ENCODE peak calls at places on chromosome 17, in five cellular contexts. One of them, this sample, is unnamed.

GRCh38 chr17:12320286-12320685 is 299.6 kb downstream of the MAP2K4 start:
- DNase-seq in prostate gland: no peak
- DNase-seq in transverse colon: no peak
- DNase-seq in ovary: no peak
- DNase-seq in lower leg skin: no peak
- DNase-seq in this sample: no peak

GRCh38 chr17:82734987-82735866 is at the start of gene FN3K:
- DNase-seq in prostate gland: peak; percentile 40
- DNase-seq in transverse colon: peak; percentile 73
- DNase-seq in ovary: peak; percentile 84
- DNase-seq in lower leg skin: no peak
- DNase-seq in this sample: peak; percentile 72

GRCh38 chr17:42122371-42123303 is at the start of gene HSPB9:
- DNase-seq in prostate gland: peak; percentile 73
- DNase-seq in transverse colon: peak; percentile 86
- DNase-seq in ovary: peak; percentile 72
- DNase-seq in lower leg skin: no peak
- DNase-seq in this sample: peak; percentile 95

GRCh38 chr17:51352798-51353197 is 92.5 kb downstream of the UTP18 start:
- DNase-seq in prostate gland: no peak
- DNase-seq in transverse colon: no peak
- DNase-seq in ovary: no peak
- DNase-seq in lower leg skin: no peak
- DNase-seq in this sample: no peak

GRCh38 chr17:36869856-36870617 is 67.2 kb upstream of the LHX1 start:
- DNase-seq in prostate gland: no peak
- DNase-seq in transverse colon: no peak
- DNase-seq in ovary: no peak
- DNase-seq in lower leg skin: no peak
- DNase-seq in this sample: no peak

GRCh38 chr17:79892457-79893236 is 53.4 kb upstream of the CBX4 start:
- DNase-seq in prostate gland: peak; percentile 43
- DNase-seq in transverse colon: peak; percentile 87
- DNase-seq in ovary: no peak
- DNase-seq in lower leg skin: no peak
- DNase-seq in this sample: no peak

GRCh38 chr17:16491703-16492612 is at the start of gene LRRC75A:
- DNase-seq in prostate gland: peak; percentile 21
- DNase-seq in transverse colon: peak; percentile 57
- DNase-seq in ovary: peak; percentile 69
- DNase-seq in lower leg skin: no peak
- DNase-seq in this sample: peak; percentile 61

GRCh38 chr17:50919321-50920040 is 53.3 kb upstream of the TOB1 start:
- DNase-seq in prostate gland: peak; percentile 96
- DNase-seq in transverse colon: peak; percentile 94
- DNase-seq in ovary: peak; percentile 87
- DNase-seq in lower leg skin: peak; percentile 94
- DNase-seq in this sample: peak; percentile 98

GRCh38 chr17:79925242-79925957 is 86.2 kb upstream of the CBX4 start:
- DNase-seq in prostate gland: peak; percentile 69
- DNase-seq in transverse colon: peak; percentile 86
- DNase-seq in ovary: no peak
- DNase-seq in lower leg skin: no peak
- DNase-seq in this sample: peak; percentile 92

GRCh38 chr17:50817838-50818237 is 17.5 kb upstream of the WFIKKN2 start:
- DNase-seq in prostate gland: no peak
- DNase-seq in transverse colon: no peak
- DNase-seq in ovary: no peak
- DNase-seq in lower leg skin: no peak
- DNase-seq in this sample: no peak

GRCh38 chr17:50471009-50471905 is 2.6 kb upstream of the CHAD start:
- DNase-seq in prostate gland: no peak
- DNase-seq in transverse colon: no peak
- DNase-seq in ovary: no peak
- DNase-seq in lower leg skin: no peak
- DNase-seq in this sample: no peak

GRCh38 chr17:73827627-73828241 is 183.5 kb upstream of the SDK2 start:
- DNase-seq in prostate gland: peak; percentile 57
- DNase-seq in transverse colon: peak; percentile 20
- DNase-seq in ovary: no peak
- DNase-seq in lower leg skin: peak; percentile 59
- DNase-seq in this sample: no peak

DNA sequence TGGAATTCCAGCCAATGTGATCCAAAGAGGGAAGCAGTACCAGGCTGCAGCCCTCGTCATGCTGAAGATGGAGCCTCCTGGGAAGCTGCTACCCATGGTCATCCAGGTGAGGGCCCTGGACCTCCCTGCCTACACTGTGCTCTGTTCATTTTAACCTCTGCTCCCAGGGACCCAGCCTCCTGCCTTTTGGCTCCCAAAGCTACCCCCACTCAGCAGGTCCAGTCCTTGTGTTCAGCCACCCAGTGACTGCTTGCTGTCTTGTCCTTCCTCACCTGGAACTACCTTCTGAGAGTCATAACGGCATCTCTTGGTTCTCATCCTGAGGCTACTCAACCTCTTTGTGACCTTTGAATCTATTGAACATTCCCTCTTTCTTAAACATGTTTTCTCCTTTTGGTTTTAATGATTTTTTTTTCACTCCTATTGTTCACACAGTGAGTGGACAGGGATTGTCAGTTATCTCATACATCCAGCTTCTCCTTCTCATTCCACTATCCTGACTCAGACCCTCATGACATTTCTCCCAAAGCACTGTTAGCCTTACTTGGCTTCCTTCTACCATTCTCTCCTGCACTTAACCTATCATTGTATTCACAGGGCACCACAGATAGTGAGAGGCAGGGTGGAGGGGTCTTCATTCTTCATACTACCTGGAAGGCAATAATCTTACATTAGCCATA is 53.3 kb downstream of the GOSR1 start:
- DNase-seq in prostate gland: no peak
- DNase-seq in transverse colon: no peak
- DNase-seq in ovary: no peak
- DNase-seq in lower leg skin: no peak
- DNase-seq in this sample: no peak
- TF ChIP-seq POLR2A in prostate gland: no peak
- TF ChIP-seq POLR2A in transverse colon: no peak
- TF ChIP-seq POLR2A in ovary: no peak
- TF ChIP-seq POLR2A in lower leg skin: no peak
- TF ChIP-seq POLR2A in this sample: no peak

GRCh38 chr17:6443692-6444572 is at the start of gene PIMREG:
- DNase-seq in prostate gland: peak; percentile 92
- DNase-seq in transverse colon: peak; percentile 94
- DNase-seq in ovary: peak; percentile 92
- DNase-seq in lower leg skin: peak; percentile 99
- DNase-seq in this sample: peak; percentile 91
- TF ChIP-seq POLR2A in prostate gland: no peak
- TF ChIP-seq POLR2A in transverse colon: no peak
- TF ChIP-seq POLR2A in ovary: no peak
- TF ChIP-seq POLR2A in lower leg skin: no peak
- TF ChIP-seq POLR2A in this sample: peak; percentile 11

GRCh38 chr17:58092797-58093385 is 9.7 kb downstream of the DYNLL2 start:
- DNase-seq in prostate gland: no peak
- DNase-seq in transverse colon: no peak
- DNase-seq in ovary: no peak
- DNase-seq in lower leg skin: no peak
- DNase-seq in this sample: no peak

GRCh38 chr17:58089111-58089510 is 5.9 kb downstream of the DYNLL2 start:
- DNase-seq in prostate gland: no peak
- DNase-seq in transverse colon: no peak
- DNase-seq in ovary: no peak
- DNase-seq in lower leg skin: no peak
- DNase-seq in this sample: no peak

GRCh38 chr17:58088624-58089023 is 5.4 kb downstream of the DYNLL2 start:
- DNase-seq in prostate gland: no peak
- DNase-seq in transverse colon: no peak
- DNase-seq in ovary: no peak
- DNase-seq in lower leg skin: no peak
- DNase-seq in this sample: no peak

GRCh38 chr17:58092101-58092796 is 9.0 kb downstream of the DYNLL2 start:
- DNase-seq in prostate gland: no peak
- DNase-seq in transverse colon: no peak
- DNase-seq in ovary: no peak
- DNase-seq in lower leg skin: no peak
- DNase-seq in this sample: no peak

GRCh38 chr17:58091024-58091567 is 7.9 kb downstream of the DYNLL2 start:
- DNase-seq in prostate gland: no peak
- DNase-seq in transverse colon: no peak
- DNase-seq in ovary: no peak
- DNase-seq in lower leg skin: no peak
- DNase-seq in this sample: no peak
- TF ChIP-seq POLR2A in prostate gland: no peak
- TF ChIP-seq POLR2A in transverse colon: no peak
- TF ChIP-seq POLR2A in ovary: no peak
- TF ChIP-seq POLR2A in lower leg skin: no peak
- TF ChIP-seq POLR2A in this sample: no peak

GRCh38 chr17:39632153-39632941 is 4.6 kb upstream of the STARD3 start:
- DNase-seq in prostate gland: peak; percentile 88
- DNase-seq in transverse colon: peak; percentile 93
- DNase-seq in ovary: no peak
- DNase-seq in lower leg skin: no peak
- DNase-seq in this sample: peak; percentile 73
- TF ChIP-seq POLR2A in prostate gland: peak; percentile 38
- TF ChIP-seq POLR2A in transverse colon: peak; percentile 78
- TF ChIP-seq POLR2A in ovary: no peak
- TF ChIP-seq POLR2A in lower leg skin: no peak
- TF ChIP-seq POLR2A in this sample: peak; percentile 25

DNA sequence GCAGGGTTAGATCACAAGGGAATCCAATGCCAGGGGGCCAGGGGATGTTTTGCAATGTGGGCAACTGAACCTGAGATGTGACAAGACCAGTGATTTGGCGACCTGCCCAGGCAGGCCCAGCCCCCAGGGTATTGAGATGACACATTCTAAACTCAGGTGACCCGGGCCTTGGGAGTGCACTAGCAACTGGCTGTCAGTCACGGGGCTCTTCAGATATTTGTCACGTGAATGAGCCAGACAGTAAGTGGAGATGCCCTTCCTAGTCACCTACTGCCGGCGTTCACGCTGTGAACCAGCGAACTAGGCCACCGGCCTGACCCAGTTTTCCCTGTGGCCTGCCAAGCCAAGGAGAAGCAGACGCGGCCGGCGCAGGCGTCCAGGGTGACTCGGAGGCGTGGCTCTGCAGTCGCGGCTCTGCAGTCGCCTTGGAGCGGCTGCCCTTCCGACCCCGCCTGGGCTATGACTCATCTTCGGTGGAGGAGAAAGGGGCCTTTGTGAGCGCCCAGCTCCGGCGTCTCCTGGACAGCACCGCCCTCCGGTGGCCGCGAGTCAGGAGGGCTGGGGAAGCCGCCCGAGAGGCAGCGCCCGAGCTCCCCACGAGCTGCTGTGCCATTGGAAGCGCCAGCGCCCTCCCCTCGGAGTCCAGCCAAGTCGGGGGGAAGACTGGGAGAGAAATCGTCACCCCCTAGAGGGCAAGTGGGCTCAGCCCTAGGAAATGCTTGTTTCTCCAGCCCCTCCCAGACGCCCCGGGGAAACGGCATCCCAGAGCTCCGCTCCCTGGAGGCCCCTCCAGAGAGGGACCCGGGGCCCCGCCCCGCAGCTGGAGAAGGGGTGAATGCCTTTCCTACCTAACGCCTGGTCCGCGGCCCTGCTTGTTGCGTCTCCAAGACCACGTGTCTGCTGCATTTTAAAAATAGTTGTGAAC is 38.8 kb downstream of the WSB1 start:
- DNase-seq in prostate gland: peak; percentile 95
- DNase-seq in transverse colon: peak; percentile 98
- DNase-seq in ovary: peak; percentile 97
- DNase-seq in lower leg skin: peak; percentile 100
- DNase-seq in this sample: peak; percentile 99
- TF ChIP-seq POLR2A in prostate gland: no peak
- TF ChIP-seq POLR2A in transverse colon: no peak
- TF ChIP-seq POLR2A in ovary: peak; percentile 22
- TF ChIP-seq POLR2A in lower leg skin: no peak
- TF ChIP-seq POLR2A in this sample: peak; percentile 41

DNA sequence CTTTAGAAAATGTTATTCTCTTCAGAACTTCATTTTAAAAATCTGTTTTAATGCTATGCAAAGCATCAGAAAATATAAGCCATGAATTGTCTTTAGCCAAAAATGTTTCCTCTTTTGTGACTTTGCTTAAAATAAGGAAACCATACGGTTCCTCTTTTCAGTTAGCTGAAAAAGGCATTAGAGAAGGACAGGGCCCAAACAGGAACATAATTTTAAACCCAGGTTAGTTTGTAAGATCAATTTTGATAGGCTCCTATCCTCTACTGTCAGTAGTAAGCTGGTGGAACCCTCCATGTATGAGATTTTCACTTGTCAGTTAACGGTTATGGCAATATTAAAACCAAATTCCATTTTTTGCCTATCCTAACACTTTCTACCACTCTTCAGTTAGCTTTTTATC is 4.3 kb downstream of the EVI2B start:
- DNase-seq in prostate gland: no peak
- DNase-seq in transverse colon: no peak
- DNase-seq in ovary: no peak
- DNase-seq in lower leg skin: no peak
- DNase-seq in this sample: no peak
- TF ChIP-seq POLR2A in prostate gland: no peak
- TF ChIP-seq POLR2A in transverse colon: no peak
- TF ChIP-seq POLR2A in ovary: no peak
- TF ChIP-seq POLR2A in lower leg skin: no peak
- TF ChIP-seq POLR2A in this sample: no peak

DNA sequence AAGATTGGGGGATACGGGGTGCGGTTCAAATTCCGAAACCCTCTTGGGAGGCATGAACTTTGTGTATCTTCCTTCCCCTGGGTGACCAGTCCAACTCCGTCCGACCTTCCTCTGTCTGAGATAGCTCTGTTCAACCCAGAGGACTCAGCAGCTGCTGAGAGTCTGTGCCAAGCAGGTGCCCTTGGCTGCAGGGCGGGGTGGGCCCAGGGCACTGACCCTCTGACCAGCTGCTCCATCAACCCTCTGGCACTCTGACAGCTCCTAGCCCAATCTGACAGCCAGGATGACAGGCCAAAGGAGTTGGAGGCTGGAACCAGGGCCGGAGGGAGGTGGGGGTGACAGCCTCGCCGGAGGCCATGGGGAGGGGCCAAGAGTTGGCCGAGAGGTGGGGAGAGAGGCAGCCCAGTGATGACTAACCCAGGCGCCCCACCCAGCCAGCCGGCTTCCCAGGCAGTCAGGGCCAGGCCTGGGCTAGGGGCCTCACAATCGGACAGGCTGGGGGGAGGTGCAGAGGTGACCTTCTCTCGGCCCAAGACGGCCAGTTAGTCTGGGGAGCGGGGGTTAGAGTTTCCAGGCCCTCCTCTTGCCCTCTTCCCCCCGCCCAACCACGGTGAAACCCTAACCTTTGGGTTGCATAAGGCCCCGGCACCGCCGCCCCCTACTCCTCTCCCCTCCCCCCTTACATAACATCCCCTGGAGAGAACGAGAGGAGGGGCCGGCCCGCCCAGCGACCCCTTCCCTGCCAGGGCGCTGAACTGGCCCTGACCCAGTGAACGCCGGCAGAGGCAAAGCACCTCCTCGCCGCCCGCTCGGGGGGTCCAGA is 5.0 kb upstream of the TLCD2 start:
- DNase-seq in prostate gland: peak; percentile 55
- DNase-seq in transverse colon: peak; percentile 91
- DNase-seq in ovary: peak; percentile 92
- DNase-seq in lower leg skin: peak; percentile 98
- DNase-seq in this sample: peak; percentile 90
- TF ChIP-seq POLR2A in prostate gland: peak; percentile 79
- TF ChIP-seq POLR2A in transverse colon: peak; percentile 68
- TF ChIP-seq POLR2A in ovary: peak; percentile 72
- TF ChIP-seq POLR2A in lower leg skin: no peak
- TF ChIP-seq POLR2A in this sample: peak; percentile 52

GRCh38 chr17:44910231-44911106 is 4.8 kb downstream of the GFAP start:
- DNase-seq in prostate gland: no peak
- DNase-seq in transverse colon: no peak
- DNase-seq in ovary: no peak
- DNase-seq in lower leg skin: no peak
- DNase-seq in this sample: no peak
- TF ChIP-seq POLR2A in prostate gland: no peak
- TF ChIP-seq POLR2A in transverse colon: no peak
- TF ChIP-seq POLR2A in ovary: no peak
- TF ChIP-seq POLR2A in lower leg skin: no peak
- TF ChIP-seq POLR2A in this sample: no peak

GRCh38 chr17:14373587-14374259 is 72.8 kb downstream of the HS3ST3B1 start:
- DNase-seq in prostate gland: no peak
- DNase-seq in transverse colon: no peak
- DNase-seq in ovary: no peak
- DNase-seq in lower leg skin: no peak
- DNase-seq in this sample: no peak
- TF ChIP-seq POLR2A in prostate gland: no peak
- TF ChIP-seq POLR2A in transverse colon: no peak
- TF ChIP-seq POLR2A in ovary: no peak
- TF ChIP-seq POLR2A in lower leg skin: no peak
- TF ChIP-seq POLR2A in this sample: no peak

This sample was measured in body of pancreas.